ENCODE peak calls at places on chromosomes 3 and 15, in six cellular contexts. F is right cardiac atrium, L is hepatocyte, T is adrenal gland, O is neuronal stem cell, G is fibroblast of lung. V is an unnamed sample.

GRCh38 chr3:196471551-196471950 is 32.0 kb downstream of the RNF168 start:
- DNase-seq in F (no peak), L (no peak), T (no peak), O (no peak), G (no peak), V (no peak)

GRCh38 chr15:48868549-48868948 is 9.4 kb upstream of the EID1 start:
- DNase-seq in F (no peak), L (no peak), T (no peak), O (no peak), G (peak; percentile 70), V (no peak)

GRCh38 chr3:127472506-127472905 is 118.0 kb downstream of the TPRA1 start:
- DNase-seq in F (no peak), L (no peak), T (no peak), O (no peak), G (no peak), V (no peak)

GRCh38 chr3:64830681-64831080 is 142.9 kb upstream of the ADAMTS9 start:
- DNase-seq in F (no peak), L (no peak), T (no peak), O (peak; percentile 14), G (no peak), V (no peak)

GRCh38 chr3:30344288-30344687 is 262.1 kb upstream of the TGFBR2 start:
- DNase-seq in F (no peak), L (peak; percentile 18), T (no peak), O (no peak), G (no peak), V (no peak)

GRCh38 chr3:184467171-184467570 is 87.3 kb downstream of the CHRD start:
- DNase-seq in F (no peak), L (no peak), T (no peak), O (no peak), G (no peak), V (no peak)

GRCh38 chr15:81336568-81336967 is 12.6 kb upstream of the STARD5 start:
- DNase-seq in F (no peak), L (no peak), T (no peak), O (no peak), G (peak; percentile 58), V (no peak)

GRCh38 chr3:169387751-169388696 is 275.5 kb downstream of the MECOM start:
- DNase-seq in F (peak; percentile 77), L (peak; percentile 28), T (peak; percentile 7), O (no peak), G (peak; percentile 32), V (no peak)

GRCh38 chr3:104805042-104805441 is 561.7 kb upstream of the ALCAM start:
- DNase-seq in F (no peak), L (no peak), T (no peak), O (no peak), G (no peak), V (no peak)

GRCh38 chr3:156472150-156472549 is 82.8 kb downstream of the SSR3 start:
- DNase-seq in F (no peak), L (no peak), T (no peak), O (no peak), G (no peak), V (no peak)
- H3K9me3 ChIP-seq in F (no peaks in the 10 kb centered on the region), L (no peaks in the 10 kb centered on the region), T (no peaks in the 10 kb centered on the region), O (no peaks in the 10 kb centered on the region), G (no peaks in the 10 kb centered on the region), V (no peaks in the 10 kb centered on the region)

GRCh38 chr3:138646008-138646407 is 37.4 kb downstream of the FAIM start:
- DNase-seq in F (no peak), L (no peak), T (no peak), O (no peak), G (no peak), V (no peak)

GRCh38 chr3:138649134-138649533 is 40.6 kb downstream of the FAIM start:
- DNase-seq in F (no peak), L (no peak), T (no peak), O (no peak), G (no peak), V (no peak)

GRCh38 chr3:138642226-138642926 is 33.8 kb downstream of the FAIM start:
- DNase-seq in F (no peak), L (no peak), T (no peak), O (no peak), G (no peak), V (no peak)

GRCh38 chr3:138642927-138643253 is 34.3 kb downstream of the FAIM start:
- DNase-seq in F (no peak), L (no peak), T (no peak), O (no peak), G (no peak), V (no peak)

GRCh38 chr3:138646527-138646926 is 38.0 kb downstream of the FAIM start:
- DNase-seq in F (no peak), L (no peak), T (no peak), O (no peak), G (no peak), V (no peak)
- H3K9me3 ChIP-seq in F (no peaks in the 10 kb centered on the region), L (peaks cover 15% of the 10 kb centered on the region), T (no peaks in the 10 kb centered on the region), O (peaks cover 35% of the 10 kb centered on the region), G (no peaks in the 10 kb centered on the region), V (no peaks in the 10 kb centered on the region)

DNA sequence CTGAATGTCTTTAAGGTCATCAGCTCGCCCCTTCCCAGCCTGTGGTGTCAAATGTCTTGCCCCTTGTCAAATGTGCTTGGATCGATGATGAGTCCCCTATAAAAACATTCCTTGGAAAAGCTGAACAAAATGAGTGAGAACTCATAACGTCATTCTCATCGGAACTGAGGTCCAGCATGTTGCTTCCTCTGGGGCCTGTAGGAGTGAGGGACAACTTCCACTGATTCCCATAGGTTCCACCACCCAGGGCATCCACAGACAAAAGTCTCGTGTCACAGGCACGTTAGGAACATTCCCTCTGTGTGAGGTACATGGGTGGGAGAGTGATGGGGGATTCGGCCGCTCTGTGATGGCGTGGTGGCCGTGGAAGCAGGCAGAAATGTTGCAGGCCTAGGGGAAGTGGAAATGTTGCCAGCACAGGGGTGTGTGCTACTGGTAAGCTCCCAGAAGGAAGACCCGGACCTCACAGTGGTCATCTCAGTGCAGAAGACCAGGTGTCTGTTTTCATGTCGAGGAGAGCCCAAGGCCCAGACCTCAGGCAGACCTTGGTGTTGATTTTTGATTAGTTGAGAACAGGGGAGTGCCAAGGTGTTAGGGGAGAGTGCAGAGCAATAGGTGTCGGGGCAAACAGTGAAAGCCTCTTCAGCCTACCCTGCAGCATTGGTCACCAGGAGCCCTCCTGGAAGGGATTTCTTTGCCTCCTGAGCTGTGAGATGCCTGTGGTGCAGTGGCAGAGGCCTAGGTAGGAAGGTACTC is 96.8 kb downstream of the SNRPN start:
- DNase-seq in F (no peak), L (no peak), T (no peak), O (no peak), G (no peak), V (no peak)
- H3K9me3 ChIP-seq in F (peaks cover 70% of the 10 kb centered on the region), L (peaks cover 66% of the 10 kb centered on the region), T (no peaks in the 10 kb centered on the region), O (peaks cover 99% of the 10 kb centered on the region), G (peaks cover 17% of the 10 kb centered on the region), V (peaks cover 53% of the 10 kb centered on the region)

GRCh38 chr15:24729760-24730159 is 54.2 kb downstream of the NPAP1 start:
- DNase-seq in F (no peak), L (no peak), T (no peak), O (no peak), G (no peak), V (no peak)
- H3K9me3 ChIP-seq in F (peaks cover 1% of the 10 kb centered on the region), L (no peaks in the 10 kb centered on the region), T (no peaks in the 10 kb centered on the region), O (no peaks in the 10 kb centered on the region), G (no peaks in the 10 kb centered on the region), V (peaks cover 5% of the 10 kb centered on the region)

GRCh38 chr3:26099692-26100091 is 309.8 kb downstream of the OXSM start:
- DNase-seq in F (no peak), L (peak; percentile 5), T (no peak), O (no peak), G (peak; percentile 0), V (no peak)
- H3K9me3 ChIP-seq in F (no peaks in the 10 kb centered on the region), L (no peaks in the 10 kb centered on the region), T (no peaks in the 10 kb centered on the region), O (no peaks in the 10 kb centered on the region), G (no peaks in the 10 kb centered on the region), V (no peaks in the 10 kb centered on the region)

GRCh38 chr15:20280933-20281463 is 260.6 kb downstream of the GOLGA6L6 start:
- DNase-seq in F (no peak), L (no peak), T (no peak), O (no peak), G (no peak), V (no peak)
- H3K9me3 ChIP-seq in F (peaks cover 1% of the 10 kb centered on the region), L (peaks cover 39% of the 10 kb centered on the region), T (no peaks in the 10 kb centered on the region), O (no peaks in the 10 kb centered on the region), G (peaks cover 6% of the 10 kb centered on the region), V (no peaks in the 10 kb centered on the region)

GRCh38 chr3:185831195-185831594 is 6.4 kb upstream of the IGF2BP2 start:
- DNase-seq in F (no peak), L (no peak), T (no peak), O (no peak), G (no peak), V (no peak)

GRCh38 chr3:185831990-185832389 is 7.1 kb upstream of the IGF2BP2 start:
- DNase-seq in F (no peak), L (no peak), T (no peak), O (no peak), G (no peak), V (no peak)

GRCh38 chr3:185827595-185828344 is 2.9 kb upstream of the IGF2BP2 start:
- DNase-seq in F (no peak), L (no peak), T (no peak), O (no peak), G (no peak), V (no peak)

GRCh38 chr3:185828755-185829154 is 3.9 kb upstream of the IGF2BP2 start:
- DNase-seq in F (no peak), L (no peak), T (no peak), O (no peak), G (no peak), V (no peak)

GRCh38 chr3:185830018-185830797 is 5.4 kb upstream of the IGF2BP2 start:
- DNase-seq in F (no peak), L (no peak), T (no peak), O (no peak), G (no peak), V (no peak)
- H3K9me3 ChIP-seq in F (no peaks in the 10 kb centered on the region), L (no peaks in the 10 kb centered on the region), T (no peaks in the 10 kb centered on the region), O (peaks cover 33% of the 10 kb centered on the region), G (no peaks in the 10 kb centered on the region), V (no peaks in the 10 kb centered on the region)

DNA sequence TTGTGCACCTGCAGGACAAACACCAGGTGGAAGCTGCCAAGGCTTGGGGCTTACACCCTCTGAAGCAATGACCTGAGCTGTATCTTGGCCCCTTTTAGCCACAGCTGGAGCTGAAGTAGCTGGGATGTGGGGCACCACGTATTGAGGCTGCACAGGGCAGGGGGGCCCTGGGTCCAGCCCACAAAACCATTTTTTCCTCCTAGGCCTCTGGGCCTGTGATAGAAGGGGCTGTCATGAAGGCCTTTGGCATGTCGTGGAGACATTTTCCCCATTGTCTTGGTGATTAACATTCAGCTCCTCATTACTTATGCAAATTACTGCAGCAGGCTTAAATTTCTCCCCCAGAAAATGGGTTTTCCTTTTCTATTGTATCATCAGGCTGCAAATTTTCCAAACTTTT is 27.6 kb upstream of the MME start:
- DNase-seq in F (no peak), L (no peak), T (no peak), O (no peak), G (no peak), V (no peak)
- H3K9me3 ChIP-seq in F (peaks cover 5% of the 10 kb centered on the region), L (no peaks in the 10 kb centered on the region), T (no peaks in the 10 kb centered on the region), O (no peaks in the 10 kb centered on the region), G (no peaks in the 10 kb centered on the region), V (no peaks in the 10 kb centered on the region)